ENCODE peak calls at places on chromosomes 12 and 14, in seven cellular contexts. One of them, this sample, is unnamed.

GRCh38 chr14:90487031-90487430 is 90.2 kb downstream of the CALM1 start:
- DNase-seq in A549: no peak
- DNase-seq in uterus: no peak
- DNase-seq in AG04450: no peak
- DNase-seq in body of pancreas: peak; percentile 55
- DNase-seq in stomach: no peak
- DNase-seq in H9: peak; percentile 52
- DNase-seq in this sample: peak; percentile 38

GRCh38 chr12:87200289-87200979 is 828.8 kb downstream of the C12orf50 start:
- DNase-seq in A549: no peak
- DNase-seq in uterus: no peak
- DNase-seq in AG04450: no peak
- DNase-seq in body of pancreas: no peak
- DNase-seq in stomach: no peak
- DNase-seq in H9: no peak
- DNase-seq in this sample: no peak

GRCh38 chr14:97061198-97061597 is 264.0 kb downstream of the VRK1 start:
- DNase-seq in A549: no peak
- DNase-seq in uterus: no peak
- DNase-seq in AG04450: no peak
- DNase-seq in body of pancreas: peak; percentile 6
- DNase-seq in stomach: no peak
- DNase-seq in H9: no peak
- DNase-seq in this sample: no peak

GRCh38 chr12:126163984-126164383 is 1098.7 kb downstream of the AACS start:
- DNase-seq in A549: no peak
- DNase-seq in uterus: no peak
- DNase-seq in AG04450: no peak
- DNase-seq in body of pancreas: peak; percentile 89
- DNase-seq in stomach: peak; percentile 67
- DNase-seq in H9: no peak
- DNase-seq in this sample: no peak

GRCh38 chr12:120211243-120211903 is 10.5 kb upstream of the RPLP0 start:
- DNase-seq in A549: no peak
- DNase-seq in uterus: no peak
- DNase-seq in AG04450: no peak
- DNase-seq in body of pancreas: no peak
- DNase-seq in stomach: no peak
- DNase-seq in H9: no peak
- DNase-seq in this sample: no peak

GRCh38 chr12:3432868-3433267 is 58.1 kb upstream of the PRMT8 start:
- DNase-seq in A549: no peak
- DNase-seq in uterus: no peak
- DNase-seq in AG04450: no peak
- DNase-seq in body of pancreas: no peak
- DNase-seq in stomach: no peak
- DNase-seq in H9: peak; percentile 35
- DNase-seq in this sample: no peak

GRCh38 chr12:62983594-62983993 is 48.6 kb upstream of the PPM1H start:
- DNase-seq in A549: no peak
- DNase-seq in uterus: no peak
- DNase-seq in AG04450: no peak
- DNase-seq in body of pancreas: peak; percentile 32
- DNase-seq in stomach: peak; percentile 58
- DNase-seq in H9: peak; percentile 63
- DNase-seq in this sample: no peak

GRCh38 chr12:7797698-7798398 is 8.6 kb downstream of the NANOG start:
- DNase-seq in A549: no peak
- DNase-seq in uterus: no peak
- DNase-seq in AG04450: no peak
- DNase-seq in body of pancreas: peak; percentile 37
- DNase-seq in stomach: peak; percentile 30
- DNase-seq in H9: no peak
- DNase-seq in this sample: peak; percentile 7

GRCh38 chr14:93085916-93086315 is 29.8 kb downstream of the ITPK1 start:
- DNase-seq in A549: no peak
- DNase-seq in uterus: peak; percentile 59
- DNase-seq in AG04450: no peak
- DNase-seq in body of pancreas: no peak
- DNase-seq in stomach: no peak
- DNase-seq in H9: peak; percentile 62
- DNase-seq in this sample: peak; percentile 34

GRCh38 chr14:27077181-27077738 is 479.4 kb upstream of the NOVA1 start:
- DNase-seq in A549: no peak
- DNase-seq in uterus: no peak
- DNase-seq in AG04450: no peak
- DNase-seq in body of pancreas: peak; percentile 5
- DNase-seq in stomach: no peak
- DNase-seq in H9: no peak
- DNase-seq in this sample: no peak

GRCh38 chr12:39012870-39013269 is 107.5 kb upstream of the CPNE8 start:
- DNase-seq in A549: no peak
- DNase-seq in uterus: no peak
- DNase-seq in AG04450: no peak
- DNase-seq in body of pancreas: no peak
- DNase-seq in stomach: no peak
- DNase-seq in H9: no peak
- DNase-seq in this sample: no peak

GRCh38 chr12:32139064-32139421 is 32.4 kb downstream of the BICD1 start:
- DNase-seq in A549: no peak
- DNase-seq in uterus: no peak
- DNase-seq in AG04450: no peak
- DNase-seq in body of pancreas: no peak
- DNase-seq in stomach: no peak
- DNase-seq in H9: no peak
- DNase-seq in this sample: peak; percentile 66

GRCh38 chr14:34970665-34971064 is 12.1 kb upstream of the SRP54 start:
- DNase-seq in A549: no peak
- DNase-seq in uterus: no peak
- DNase-seq in AG04450: no peak
- DNase-seq in body of pancreas: no peak
- DNase-seq in stomach: no peak
- DNase-seq in H9: no peak
- DNase-seq in this sample: no peak

GRCh38 chr12:69686731-69687130 is 12.4 kb downstream of the BEST3 start:
- DNase-seq in A549: no peak
- DNase-seq in uterus: no peak
- DNase-seq in AG04450: no peak
- DNase-seq in body of pancreas: no peak
- DNase-seq in stomach: no peak
- DNase-seq in H9: no peak
- DNase-seq in this sample: no peak

GRCh38 chr14:49173765-49174373 is 412.3 kb downstream of the RPS29 start:
- DNase-seq in A549: peak; percentile 33
- DNase-seq in uterus: no peak
- DNase-seq in AG04450: peak; percentile 16
- DNase-seq in body of pancreas: peak; percentile 73
- DNase-seq in stomach: peak; percentile 61
- DNase-seq in H9: peak; percentile 72
- DNase-seq in this sample: peak; percentile 82

GRCh38 chr12:92403210-92404175 is 257.8 kb upstream of the BTG1 start:
- DNase-seq in A549: no peak
- DNase-seq in uterus: no peak
- DNase-seq in AG04450: no peak
- DNase-seq in body of pancreas: no peak
- DNase-seq in stomach: no peak
- DNase-seq in H9: no peak
- DNase-seq in this sample: no peak

GRCh38 chr12:92471551-92471950 is 231.2 kb upstream of the PLEKHG7 start:
- DNase-seq in A549: no peak
- DNase-seq in uterus: no peak
- DNase-seq in AG04450: no peak
- DNase-seq in body of pancreas: no peak
- DNase-seq in stomach: no peak
- DNase-seq in H9: no peak
- DNase-seq in this sample: no peak

GRCh38 chr12:106893451-106893850 is 62.3 kb upstream of the TMEM263 start:
- DNase-seq in A549: no peak
- DNase-seq in uterus: no peak
- DNase-seq in AG04450: no peak
- DNase-seq in body of pancreas: no peak
- DNase-seq in stomach: no peak
- DNase-seq in H9: no peak
- DNase-seq in this sample: no peak
- H3K27ac ChIP-seq in A549: no peak overlapping the region
- H3K27ac ChIP-seq in uterus: no peak overlapping the region
- H3K27ac ChIP-seq in AG04450: no peak overlapping the region
- H3K27ac ChIP-seq in body of pancreas: no peak overlapping the region
- H3K27ac ChIP-seq in stomach: no peak overlapping the region
- H3K27ac ChIP-seq in H9: no peak overlapping the region
- H3K27ac ChIP-seq in this sample: no peak overlapping the region

DNA sequence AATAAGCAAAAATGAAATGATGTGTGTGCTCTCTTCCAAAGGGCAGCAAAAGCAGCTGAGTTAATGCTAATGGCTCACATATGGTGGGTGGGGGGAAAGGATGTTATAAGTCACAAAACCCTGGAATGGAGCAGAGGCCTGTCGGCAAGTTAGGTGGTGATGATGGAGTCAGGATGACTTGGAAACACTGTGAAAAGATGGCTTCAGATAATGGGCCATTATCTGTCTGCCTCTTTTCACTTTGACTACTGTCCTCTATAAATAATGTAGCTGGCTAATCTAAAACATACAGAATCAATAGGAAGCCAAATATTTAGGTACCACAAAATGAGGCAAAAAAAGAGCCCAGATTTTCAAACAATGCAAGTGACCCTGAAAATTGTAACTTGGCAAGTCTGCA is 228.7 kb downstream of the APAF1 start:
- DNase-seq in A549: no peak
- DNase-seq in uterus: no peak
- DNase-seq in AG04450: no peak
- DNase-seq in body of pancreas: no peak
- DNase-seq in stomach: no peak
- DNase-seq in H9: no peak
- DNase-seq in this sample: no peak
- H3K27ac ChIP-seq in A549: no peak overlapping the region
- H3K27ac ChIP-seq in uterus: no peak overlapping the region
- H3K27ac ChIP-seq in AG04450: no peak overlapping the region
- H3K27ac ChIP-seq in body of pancreas: no peak overlapping the region
- H3K27ac ChIP-seq in stomach: no peak overlapping the region
- H3K27ac ChIP-seq in H9: no peak overlapping the region
- H3K27ac ChIP-seq in this sample: no peak overlapping the region

GRCh38 chr14:51464411-51464810 is 187.3 kb upstream of the FRMD6 start:
- DNase-seq in A549: no peak
- DNase-seq in uterus: no peak
- DNase-seq in AG04450: no peak
- DNase-seq in body of pancreas: no peak
- DNase-seq in stomach: no peak
- DNase-seq in H9: no peak
- DNase-seq in this sample: no peak

GRCh38 chr14:51463461-51463860 is 188.2 kb upstream of the FRMD6 start:
- DNase-seq in A549: no peak
- DNase-seq in uterus: no peak
- DNase-seq in AG04450: no peak
- DNase-seq in body of pancreas: no peak
- DNase-seq in stomach: no peak
- DNase-seq in H9: no peak
- DNase-seq in this sample: no peak

GRCh38 chr14:51462706-51463105 is 189.0 kb upstream of the FRMD6 start:
- DNase-seq in A549: no peak
- DNase-seq in uterus: no peak
- DNase-seq in AG04450: no peak
- DNase-seq in body of pancreas: no peak
- DNase-seq in stomach: no peak
- DNase-seq in H9: no peak
- DNase-seq in this sample: no peak

GRCh38 chr14:51460051-51460450 is 191.7 kb upstream of the FRMD6 start:
- DNase-seq in A549: no peak
- DNase-seq in uterus: no peak
- DNase-seq in AG04450: no peak
- DNase-seq in body of pancreas: no peak
- DNase-seq in stomach: no peak
- DNase-seq in H9: no peak
- DNase-seq in this sample: no peak

GRCh38 chr14:51462182-51462581 is 189.5 kb upstream of the FRMD6 start:
- DNase-seq in A549: no peak
- DNase-seq in uterus: no peak
- DNase-seq in AG04450: no peak
- DNase-seq in body of pancreas: no peak
- DNase-seq in stomach: no peak
- DNase-seq in H9: no peak
- DNase-seq in this sample: no peak
- H3K27ac ChIP-seq in A549: no peak overlapping the region
- H3K27ac ChIP-seq in uterus: no peak overlapping the region
- H3K27ac ChIP-seq in AG04450: no peak overlapping the region
- H3K27ac ChIP-seq in body of pancreas: no peak overlapping the region
- H3K27ac ChIP-seq in stomach: no peak overlapping the region
- H3K27ac ChIP-seq in H9: no peak overlapping the region
- H3K27ac ChIP-seq in this sample: no peak overlapping the region

DNA sequence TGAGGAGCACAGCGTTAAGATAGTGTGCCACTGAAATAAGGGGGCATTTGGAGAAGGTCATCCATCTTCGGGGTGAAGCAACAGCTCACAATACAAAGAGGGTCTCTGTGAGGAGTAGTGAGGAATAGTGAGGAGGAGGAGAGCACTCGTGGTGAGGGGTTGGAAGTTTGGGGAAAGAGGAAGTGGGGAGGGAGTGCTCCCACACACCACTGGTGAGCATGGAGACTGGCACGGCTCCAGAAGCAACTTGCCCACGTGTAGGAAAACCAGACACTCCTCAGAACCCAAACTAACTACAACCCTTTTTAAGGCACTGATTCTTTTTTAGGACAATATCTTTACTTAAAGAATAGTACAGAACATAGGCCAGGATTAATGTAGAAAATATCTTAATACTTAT is 48.9 kb downstream of the GALNT8 start:
- DNase-seq in A549: no peak
- DNase-seq in uterus: no peak
- DNase-seq in AG04450: no peak
- DNase-seq in body of pancreas: no peak
- DNase-seq in stomach: no peak
- DNase-seq in H9: no peak
- DNase-seq in this sample: no peak
- H3K27ac ChIP-seq in A549: no peak overlapping the region
- H3K27ac ChIP-seq in uterus: no peak overlapping the region
- H3K27ac ChIP-seq in AG04450: no peak overlapping the region
- H3K27ac ChIP-seq in body of pancreas: no peak overlapping the region
- H3K27ac ChIP-seq in stomach: no peak overlapping the region
- H3K27ac ChIP-seq in H9: no peak overlapping the region
- H3K27ac ChIP-seq in this sample: no peak overlapping the region

This sample was measured in cardiac muscle cell.